ENCODE peak calls at places on chromosomes 7 and 10, in nine cellular contexts. One of them, this sample, is unnamed.
A peak's percentile ranks its signal among the peaks of the same experiment; 100 is the strongest.

GRCh38 chr7:140122975-140123374 is 53.8 kb downstream of the KDM7A start:
- DNase-seq in spleen: no peak
- DNase-seq in CD4-positive, CD25-positive, alpha-beta regulatory T cell: no peak
- DNase-seq in endodermal cell: no peak
- DNase-seq in A549: no peak
- DNase-seq in psoas muscle: no peak
- DNase-seq in GM06990: no peak
- DNase-seq in AG10803: no peak
- DNase-seq in BJ: no peak
- DNase-seq in this sample: no peak

GRCh38 chr7:46747222-46747621 is 826.1 kb upstream of the IGFBP3 start:
- DNase-seq in spleen: no peak
- DNase-seq in CD4-positive, CD25-positive, alpha-beta regulatory T cell: no peak
- DNase-seq in endodermal cell: no peak
- DNase-seq in A549: no peak
- DNase-seq in psoas muscle: no peak
- DNase-seq in GM06990: no peak
- DNase-seq in AG10803: no peak
- DNase-seq in BJ: no peak
- DNase-seq in this sample: no peak

GRCh38 chr7:73721237-73721848 is 1.9 kb upstream of the STX1A start:
- DNase-seq in spleen: no peak
- DNase-seq in CD4-positive, CD25-positive, alpha-beta regulatory T cell: no peak
- DNase-seq in endodermal cell: no peak
- DNase-seq in A549: peak; percentile 59
- DNase-seq in psoas muscle: peak; percentile 86
- DNase-seq in GM06990: no peak
- DNase-seq in AG10803: no peak
- DNase-seq in BJ: no peak
- DNase-seq in this sample: no peak

GRCh38 chr10:75000748-75001321 is 110.6 kb upstream of the SAMD8 start:
- DNase-seq in spleen: no peak
- DNase-seq in CD4-positive, CD25-positive, alpha-beta regulatory T cell: no peak
- DNase-seq in endodermal cell: no peak
- DNase-seq in A549: no peak
- DNase-seq in psoas muscle: no peak
- DNase-seq in GM06990: peak; percentile 53
- DNase-seq in AG10803: no peak
- DNase-seq in BJ: no peak
- DNase-seq in this sample: no peak

GRCh38 chr10:126123466-126123865 is 227.1 kb downstream of the FANK1 start:
- DNase-seq in spleen: no peak
- DNase-seq in CD4-positive, CD25-positive, alpha-beta regulatory T cell: no peak
- DNase-seq in endodermal cell: no peak
- DNase-seq in A549: no peak
- DNase-seq in psoas muscle: no peak
- DNase-seq in GM06990: no peak
- DNase-seq in AG10803: no peak
- DNase-seq in BJ: no peak
- DNase-seq in this sample: no peak

GRCh38 chr10:97888641-97889262 is 39.1 kb downstream of the GOLGA7B start:
- DNase-seq in spleen: peak; percentile 37
- DNase-seq in CD4-positive, CD25-positive, alpha-beta regulatory T cell: no peak
- DNase-seq in endodermal cell: peak; percentile 89
- DNase-seq in A549: peak; percentile 74
- DNase-seq in psoas muscle: no peak
- DNase-seq in GM06990: no peak
- DNase-seq in AG10803: peak; percentile 66
- DNase-seq in BJ: no peak
- DNase-seq in this sample: no peak

GRCh38 chr10:20949967-20950366 is 52.9 kb upstream of the NEBL start:
- DNase-seq in spleen: no peak
- DNase-seq in CD4-positive, CD25-positive, alpha-beta regulatory T cell: no peak
- DNase-seq in endodermal cell: no peak
- DNase-seq in A549: no peak
- DNase-seq in psoas muscle: no peak
- DNase-seq in GM06990: no peak
- DNase-seq in AG10803: no peak
- DNase-seq in BJ: no peak
- DNase-seq in this sample: no peak

GRCh38 chr10:28375399-28376354 is 72.8 kb upstream of the MPP7 start:
- DNase-seq in spleen: no peak
- DNase-seq in CD4-positive, CD25-positive, alpha-beta regulatory T cell: no peak
- DNase-seq in endodermal cell: no peak
- DNase-seq in A549: peak; percentile 52
- DNase-seq in psoas muscle: no peak
- DNase-seq in GM06990: no peak
- DNase-seq in AG10803: peak; percentile 18
- DNase-seq in BJ: no peak
- DNase-seq in this sample: peak; percentile 4

GRCh38 chr10:49272251-49273081 is 26.5 kb upstream of the C10orf71 start:
- DNase-seq in spleen: no peak
- DNase-seq in CD4-positive, CD25-positive, alpha-beta regulatory T cell: no peak
- DNase-seq in endodermal cell: peak; percentile 35
- DNase-seq in A549: no peak
- DNase-seq in psoas muscle: peak; percentile 90
- DNase-seq in GM06990: no peak
- DNase-seq in AG10803: peak; percentile 70
- DNase-seq in BJ: no peak
- DNase-seq in this sample: no peak

GRCh38 chr7:96304573-96304972 is 17.3 kb downstream of the SLC25A13 start:
- DNase-seq in spleen: no peak
- DNase-seq in CD4-positive, CD25-positive, alpha-beta regulatory T cell: no peak
- DNase-seq in endodermal cell: no peak
- DNase-seq in A549: no peak
- DNase-seq in psoas muscle: no peak
- DNase-seq in GM06990: no peak
- DNase-seq in AG10803: no peak
- DNase-seq in BJ: no peak
- DNase-seq in this sample: no peak

GRCh38 chr10:63434866-63435854 is 30.6 kb downstream of the JMJD1C start:
- DNase-seq in spleen: no peak
- DNase-seq in CD4-positive, CD25-positive, alpha-beta regulatory T cell: no peak
- DNase-seq in endodermal cell: no peak
- DNase-seq in A549: no peak
- DNase-seq in psoas muscle: no peak
- DNase-seq in GM06990: no peak
- DNase-seq in AG10803: no peak
- DNase-seq in BJ: no peak
- DNase-seq in this sample: no peak

GRCh38 chr7:128209229-128210035 is 31.6 kb upstream of the LEP start:
- DNase-seq in spleen: peak; percentile 92
- DNase-seq in CD4-positive, CD25-positive, alpha-beta regulatory T cell: peak; percentile 73
- DNase-seq in endodermal cell: peak; percentile 90
- DNase-seq in A549: peak; percentile 81
- DNase-seq in psoas muscle: peak; percentile 77
- DNase-seq in GM06990: peak; percentile 55
- DNase-seq in AG10803: peak; percentile 76
- DNase-seq in BJ: no peak
- DNase-seq in this sample: peak; percentile 44

GRCh38 chr10:48490576-48491345 is 114.1 kb downstream of the ARHGAP22 start:
- DNase-seq in spleen: no peak
- DNase-seq in CD4-positive, CD25-positive, alpha-beta regulatory T cell: no peak
- DNase-seq in endodermal cell: peak; percentile 36
- DNase-seq in A549: no peak
- DNase-seq in psoas muscle: no peak
- DNase-seq in GM06990: no peak
- DNase-seq in AG10803: no peak
- DNase-seq in BJ: no peak
- DNase-seq in this sample: no peak

GRCh38 chr10:51879238-51879637 is 179.8 kb upstream of the CSTF2T start:
- DNase-seq in spleen: no peak
- DNase-seq in CD4-positive, CD25-positive, alpha-beta regulatory T cell: peak; percentile 1
- DNase-seq in endodermal cell: no peak
- DNase-seq in A549: peak; percentile 48
- DNase-seq in psoas muscle: no peak
- DNase-seq in GM06990: no peak
- DNase-seq in AG10803: peak; percentile 100
- DNase-seq in BJ: peak; percentile 98
- DNase-seq in this sample: peak; percentile 91

DNA sequence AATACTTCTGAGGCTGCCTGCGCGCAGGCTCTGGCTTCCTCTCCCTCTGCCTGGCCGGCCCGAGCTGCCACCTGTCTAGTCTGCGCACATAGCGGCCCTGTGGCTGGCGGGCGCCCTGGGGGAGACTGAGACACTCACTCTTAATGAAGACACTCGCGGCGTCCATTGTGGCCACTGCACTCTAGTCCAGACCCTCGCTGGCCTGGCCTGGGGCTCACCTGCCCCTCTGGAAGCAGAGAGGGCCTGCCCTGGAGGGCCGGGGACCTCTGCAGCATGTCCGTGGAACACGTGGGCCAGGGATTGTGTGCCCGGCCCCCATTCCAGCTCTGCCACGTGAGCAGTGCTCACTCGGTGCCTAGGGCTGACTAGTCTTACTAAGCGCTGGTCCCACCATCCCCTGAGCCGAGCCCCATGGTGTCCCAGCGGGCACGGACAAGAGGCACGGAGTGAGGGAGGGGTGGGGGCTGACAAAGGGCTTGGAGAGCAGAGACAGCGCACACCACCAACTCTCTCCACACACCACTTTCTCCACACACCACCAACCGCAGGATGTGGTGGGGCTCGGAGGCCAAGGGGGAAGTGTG is 149.3 kb downstream of the ELFN1 start:
- DNase-seq in spleen: peak; percentile 73
- DNase-seq in CD4-positive, CD25-positive, alpha-beta regulatory T cell: no peak
- DNase-seq in endodermal cell: peak; percentile 30
- DNase-seq in A549: no peak
- DNase-seq in psoas muscle: peak; percentile 54
- DNase-seq in GM06990: no peak
- DNase-seq in AG10803: no peak
- DNase-seq in BJ: no peak
- DNase-seq in this sample: no peak
- H3K4me3 ChIP-seq in spleen: no peak overlapping the region
- H3K4me3 ChIP-seq in CD4-positive, CD25-positive, alpha-beta regulatory T cell: no peak overlapping the region
- H3K4me3 ChIP-seq in endodermal cell: no peak overlapping the region
- H3K4me3 ChIP-seq in A549: no peak overlapping the region
- H3K4me3 ChIP-seq in psoas muscle: peak overlapping the region; percentile 32
- H3K4me3 ChIP-seq in GM06990: no peak overlapping the region
- H3K4me3 ChIP-seq in AG10803: no peak overlapping the region
- H3K4me3 ChIP-seq in BJ: no peak overlapping the region
- H3K4me3 ChIP-seq in this sample: no peak overlapping the region

GRCh38 chr10:80139290-80139689 is 6.8 kb downstream of the PLAC9 start:
- DNase-seq in spleen: no peak
- DNase-seq in CD4-positive, CD25-positive, alpha-beta regulatory T cell: no peak
- DNase-seq in endodermal cell: no peak
- DNase-seq in A549: no peak
- DNase-seq in psoas muscle: no peak
- DNase-seq in GM06990: no peak
- DNase-seq in AG10803: no peak
- DNase-seq in BJ: no peak
- DNase-seq in this sample: no peak

GRCh38 chr10:80133221-80133620 is 691 bp downstream of the PLAC9 start:
- DNase-seq in spleen: no peak
- DNase-seq in CD4-positive, CD25-positive, alpha-beta regulatory T cell: no peak
- DNase-seq in endodermal cell: peak; percentile 65
- DNase-seq in A549: no peak
- DNase-seq in psoas muscle: peak; percentile 80
- DNase-seq in GM06990: no peak
- DNase-seq in AG10803: peak; percentile 68
- DNase-seq in BJ: no peak
- DNase-seq in this sample: no peak

GRCh38 chr10:80137031-80137712 is 4.6 kb downstream of the PLAC9 start:
- DNase-seq in spleen: no peak
- DNase-seq in CD4-positive, CD25-positive, alpha-beta regulatory T cell: no peak
- DNase-seq in endodermal cell: no peak
- DNase-seq in A549: no peak
- DNase-seq in psoas muscle: peak; percentile 86
- DNase-seq in GM06990: no peak
- DNase-seq in AG10803: peak; percentile 92
- DNase-seq in BJ: no peak
- DNase-seq in this sample: peak; percentile 41

GRCh38 chr10:80137926-80138325 is 5.4 kb downstream of the PLAC9 start:
- DNase-seq in spleen: no peak
- DNase-seq in CD4-positive, CD25-positive, alpha-beta regulatory T cell: no peak
- DNase-seq in endodermal cell: no peak
- DNase-seq in A549: no peak
- DNase-seq in psoas muscle: no peak
- DNase-seq in GM06990: no peak
- DNase-seq in AG10803: no peak
- DNase-seq in BJ: no peak
- DNase-seq in this sample: no peak

GRCh38 chr10:80136134-80136571 is 3.6 kb downstream of the PLAC9 start:
- DNase-seq in spleen: no peak
- DNase-seq in CD4-positive, CD25-positive, alpha-beta regulatory T cell: no peak
- DNase-seq in endodermal cell: no peak
- DNase-seq in A549: no peak
- DNase-seq in psoas muscle: peak; percentile 95
- DNase-seq in GM06990: no peak
- DNase-seq in AG10803: peak; percentile 97
- DNase-seq in BJ: peak; percentile 66
- DNase-seq in this sample: peak; percentile 65
- H3K4me3 ChIP-seq in spleen: no peak overlapping the region
- H3K4me3 ChIP-seq in CD4-positive, CD25-positive, alpha-beta regulatory T cell: no peak overlapping the region
- H3K4me3 ChIP-seq in endodermal cell: no peak overlapping the region
- H3K4me3 ChIP-seq in A549: no peak overlapping the region
- H3K4me3 ChIP-seq in psoas muscle: no peak overlapping the region
- H3K4me3 ChIP-seq in GM06990: no peak overlapping the region
- H3K4me3 ChIP-seq in AG10803: no peak overlapping the region
- H3K4me3 ChIP-seq in BJ: no peak overlapping the region
- H3K4me3 ChIP-seq in this sample: no peak overlapping the region

DNA sequence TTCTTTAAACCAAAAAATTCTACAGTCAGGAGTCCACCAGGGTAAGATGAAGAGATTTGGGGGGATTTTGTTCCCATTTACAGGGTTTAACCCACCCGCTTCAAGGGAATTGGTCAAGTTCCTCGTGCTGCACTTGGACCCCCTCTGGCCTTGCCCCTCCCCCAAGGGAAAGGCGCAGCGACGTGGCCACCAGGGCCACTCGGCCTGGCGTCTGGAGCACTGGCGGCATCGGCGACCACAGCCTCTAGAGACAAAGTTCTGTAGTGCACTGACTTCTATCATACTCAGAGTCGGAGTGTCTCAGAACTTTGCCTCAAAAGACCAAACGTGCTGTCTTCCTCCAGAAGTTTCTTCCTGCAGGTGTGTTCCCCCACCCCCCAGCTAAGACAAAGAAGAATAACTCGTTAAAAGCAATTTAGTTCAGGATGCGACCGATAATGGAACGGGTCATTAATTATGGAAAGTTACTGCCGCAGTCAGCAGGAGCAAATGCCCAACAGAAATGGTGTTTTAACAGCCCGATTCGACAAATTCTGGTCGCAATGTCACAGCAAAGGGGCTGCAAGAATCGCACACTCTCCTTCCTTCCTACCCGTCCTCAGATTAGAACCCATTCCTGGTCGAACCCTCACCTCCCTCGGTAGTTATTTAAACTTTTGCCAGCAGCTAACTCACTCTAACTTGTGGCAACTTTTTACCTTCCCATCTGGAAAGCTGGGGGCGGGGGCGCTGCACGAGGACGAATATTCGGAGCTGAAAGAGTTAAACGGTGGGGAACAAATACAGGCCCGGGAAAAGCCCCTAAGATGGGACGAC is 202.1 kb upstream of the NFE2L3 start:
- DNase-seq in spleen: no peak
- DNase-seq in CD4-positive, CD25-positive, alpha-beta regulatory T cell: peak; percentile 34
- DNase-seq in endodermal cell: peak; percentile 83
- DNase-seq in A549: no peak
- DNase-seq in psoas muscle: no peak
- DNase-seq in GM06990: peak; percentile 41
- DNase-seq in AG10803: no peak
- DNase-seq in BJ: no peak
- DNase-seq in this sample: no peak
- H3K4me3 ChIP-seq in spleen: peak overlapping the region; percentile 63
- H3K4me3 ChIP-seq in CD4-positive, CD25-positive, alpha-beta regulatory T cell: peak overlapping the region; percentile 57
- H3K4me3 ChIP-seq in endodermal cell: peak overlapping the region; percentile 99
- H3K4me3 ChIP-seq in A549: peak overlapping the region; percentile 78
- H3K4me3 ChIP-seq in psoas muscle: peak overlapping the region; percentile 69
- H3K4me3 ChIP-seq in GM06990: peak overlapping the region; percentile 88
- H3K4me3 ChIP-seq in AG10803: peak overlapping the region; percentile 71
- H3K4me3 ChIP-seq in BJ: peak overlapping the region; percentile 61
- H3K4me3 ChIP-seq in this sample: no peak overlapping the region

GRCh38 chr7:23247101-23247601 is 576 bp downstream of the GPNMB start:
- DNase-seq in spleen: no peak
- DNase-seq in CD4-positive, CD25-positive, alpha-beta regulatory T cell: no peak
- DNase-seq in endodermal cell: no peak
- DNase-seq in A549: no peak
- DNase-seq in psoas muscle: no peak
- DNase-seq in GM06990: no peak
- DNase-seq in AG10803: no peak
- DNase-seq in BJ: no peak
- DNase-seq in this sample: no peak
- H3K4me3 ChIP-seq in spleen: peak overlapping the region; percentile 24
- H3K4me3 ChIP-seq in CD4-positive, CD25-positive, alpha-beta regulatory T cell: no peak overlapping the region
- H3K4me3 ChIP-seq in endodermal cell: no peak overlapping the region
- H3K4me3 ChIP-seq in A549: no peak overlapping the region
- H3K4me3 ChIP-seq in psoas muscle: peak overlapping the region; percentile 61
- H3K4me3 ChIP-seq in GM06990: no peak overlapping the region
- H3K4me3 ChIP-seq in AG10803: peak overlapping the region; percentile 67
- H3K4me3 ChIP-seq in BJ: peak overlapping the region; percentile 42
- H3K4me3 ChIP-seq in this sample: no peak overlapping the region